ENCODE peak calls at places on chromosomes 7 and 10, in eight cellular contexts. Z is activated naive CD8-positive, alpha-beta T cell treated with anti-CD3 and anti-CD28 coated beads, Interleukin-2, amount 50 U/mL, for 24 hours; I is NCI-H2227 treated with DMSO at 0.1 percent for 48 hours; K is activated CD4-positive, alpha-beta T cell treated with anti-CD3 and anti-CD28 coated beads for 48 hours; W is heart left ventricle; A is upper lobe of right lung; H is aorta; C is NAMALWA. B is an unnamed sample.
A peak's percentile ranks its signal among the peaks of the same experiment; 100 is the strongest.

GRCh38 chr10:28906934-28907333 is 229.6 kb downstream of the BAMBI start:
- DNase-seq in Z (no peak), I (no peak), K (no peak), W (no peak), A (no peak), H (no peak), C (no peak), B (no peak)

GRCh38 chr10:56593120-56593519 is 232.1 kb upstream of the ZWINT start:
- DNase-seq in Z (no peak), I (no peak), K (no peak), W (no peak), A (no peak), H (no peak), C (no peak), B (no peak)

GRCh38 chr7:48637382-48637781 is 287.0 kb upstream of the CDC14C start:
- DNase-seq in Z (no peak), I (no peak), K (no peak), W (no peak), A (no peak), H (no peak), C (no peak), B (no peak)

GRCh38 chr10:32446701-32447406 is 914 bp downstream of the CCDC7 start:
- DNase-seq in Z (no peak), I (peak; percentile 54), K (no peak), W (no peak), A (no peak), H (no peak), C (peak; percentile 41), B (no peak)

GRCh38 chr7:105530126-105530525 is 1.9 kb upstream of the RINT1 start:
- DNase-seq in Z (no peak), I (no peak), K (no peak), W (no peak), A (no peak), H (no peak), C (no peak), B (no peak)

GRCh38 chr10:77320852-77321496 is 316.6 kb downstream of the KCNMA1 start:
- DNase-seq in Z (no peak), I (no peak), K (no peak), W (no peak), A (no peak), H (no peak), C (no peak), B (no peak)

GRCh38 chr7:103934508-103934907 is 55.0 kb downstream of the RELN start:
- DNase-seq in Z (no peak), I (no peak), K (no peak), W (no peak), A (no peak), H (no peak), C (no peak), B (no peak)

GRCh38 chr7:157481389-157481788 is 144.6 kb downstream of the DNAJB6 start:
- DNase-seq in Z (no peak), I (no peak), K (no peak), W (no peak), A (no peak), H (peak; percentile 5), C (no peak), B (no peak)

GRCh38 chr10:99394761-99395386 is 35.5 kb downstream of the GOT1 start:
- DNase-seq in Z (no peak), I (no peak), K (no peak), W (no peak), A (no peak), H (no peak), C (no peak), B (no peak)

GRCh38 chr10:60384006-60384405 is 5.7 kb downstream of the ANK3 start:
- DNase-seq in Z (no peak), I (no peak), K (no peak), W (no peak), A (no peak), H (no peak), C (no peak), B (no peak)

GRCh38 chr10:6878067-6878412 is 298.0 kb upstream of the PRKCQ start:
- DNase-seq in Z (no peak), I (no peak), K (no peak), W (no peak), A (no peak), H (no peak), C (peak; percentile 9), B (no peak)

GRCh38 chr10:17200035-17200884 is 1.2 kb downstream of the TRDMT1 start:
- DNase-seq in Z (no peak), I (no peak), K (no peak), W (no peak), A (no peak), H (no peak), C (peak; percentile 38), B (no peak)

GRCh38 chr10:2994562-2994961 is 72.8 kb upstream of the PFKP start:
- DNase-seq in Z (no peak), I (no peak), K (no peak), W (no peak), A (no peak), H (no peak), C (no peak), B (no peak)

GRCh38 chr10:61673360-61673759 is 10.6 kb downstream of the CABCOCO1 start:
- DNase-seq in Z (no peak), I (no peak), K (no peak), W (no peak), A (no peak), H (no peak), C (no peak), B (no peak)

GRCh38 chr7:11833431-11833830 is 1.4 kb upstream of the THSD7A start:
- DNase-seq in Z (no peak), I (no peak), K (no peak), W (no peak), A (no peak), H (no peak), C (peak; percentile 66), B (no peak)

GRCh38 chr10:98351831-98352402 is 63.1 kb downstream of the PYROXD2 start:
- DNase-seq in Z (no peak), I (no peak), K (no peak), W (no peak), A (no peak), H (no peak), C (no peak), B (no peak)

GRCh38 chr10:118870467-118871243 is 115.9 kb upstream of the CACUL1 start:
- DNase-seq in Z (no peak), I (no peak), K (no peak), W (peak; percentile 19), A (no peak), H (no peak), C (no peak), B (no peak)

GRCh38 chr7:7793249-7793648 is 74.8 kb upstream of the RPA3 start:
- DNase-seq in Z (no peak), I (no peak), K (no peak), W (no peak), A (no peak), H (no peak), C (no peak), B (no peak)

GRCh38 chr10:77283326-77283725 is 354.3 kb downstream of the KCNMA1 start:
- DNase-seq in Z (no peak), I (no peak), K (no peak), W (no peak), A (no peak), H (no peak), C (no peak), B (no peak)

GRCh38 chr10:83917519-83918506 is 221.5 kb upstream of the GHITM start:
- DNase-seq in Z (peak; percentile 11), I (no peak), K (peak; percentile 15), W (no peak), A (peak; percentile 69), H (no peak), C (no peak), B (peak; percentile 56)